ENCODE peak calls at places on chromosome 5, in eight cellular contexts. H, G, N, M, T, L, K and Z are unnamed samples.

GRCh38 chr5:179268399-179268952 is 76.8 kb downstream of the ADAMTS2 start:
- DNase-seq in H (no peak), G (no peak), N (no peak), M (no peak), T (no peak), L (no peak), K (peak; percentile 27), Z (no peak)

GRCh38 chr5:66960373-66961137 is 236.0 kb downstream of the CD180 start:
- DNase-seq in H (no peak), G (no peak), N (peak; percentile 22), M (no peak), T (peak; percentile 72), L (no peak), K (peak; percentile 23), Z (no peak)

GRCh38 chr5:138595396-138595795 is 20.2 kb upstream of the HSPA9 start:
- DNase-seq in H (no peak), G (no peak), N (no peak), M (peak; percentile 50), T (no peak), L (no peak), K (no peak), Z (no peak)

GRCh38 chr5:175840050-175840841 is 31.1 kb upstream of the CPLX2 start:
- DNase-seq in H (no peak), G (peak; percentile 12), N (peak; percentile 79), M (peak; percentile 44), T (peak; percentile 12), L (peak; percentile 45), K (peak; percentile 39), Z (peak; percentile 34)

GRCh38 chr5:112388010-112388553 is 31.0 kb downstream of the EPB41L4A start:
- DNase-seq in H (no peak), G (no peak), N (peak; percentile 14), M (no peak), T (no peak), L (no peak), K (no peak), Z (no peak)

GRCh38 chr5:150676578-150676977 is 15.5 kb downstream of the MYOZ3 start:
- DNase-seq in H (no peak), G (no peak), N (no peak), M (no peak), T (no peak), L (no peak), K (no peak), Z (no peak)

GRCh38 chr5:56516936-56517521 is 283.9 kb upstream of the ANKRD55 start:
- DNase-seq in H (no peak), G (peak; percentile 3), N (no peak), M (no peak), T (no peak), L (no peak), K (peak; percentile 67), Z (no peak)

GRCh38 chr5:3185488-3185887 is 410.1 kb upstream of the IRX1 start:
- DNase-seq in H (no peak), G (no peak), N (no peak), M (no peak), T (no peak), L (no peak), K (no peak), Z (no peak)

GRCh38 chr5:56525117-56525516 is 290.2 kb upstream of the MAP3K1 start:
- DNase-seq in H (no peak), G (no peak), N (no peak), M (no peak), T (peak; percentile 60), L (no peak), K (no peak), Z (peak; percentile 87)

GRCh38 chr5:96049398-96050272 is 88.0 kb upstream of the ELL2 start:
- DNase-seq in H (no peak), G (no peak), N (no peak), M (no peak), T (peak; percentile 90), L (no peak), K (no peak), Z (no peak)

GRCh38 chr5:136192015-136192525 is 892 bp downstream of the SMIM32 start:
- DNase-seq in H (no peak), G (no peak), N (peak; percentile 54), M (peak; percentile 33), T (peak; percentile 16), L (no peak), K (no peak), Z (no peak)
- TF ChIP-seq EZH2 in H (no peak), G (peak; percentile 96), N (peak; percentile 36), M (peak; percentile 98), T (no peak), L (no peak), K (no peak), Z (no peak)

GRCh38 chr5:136004436-136004835 is 24.4 kb upstream of the TGFBI start:
- DNase-seq in H (no peak), G (no peak), N (no peak), M (no peak), T (peak; percentile 83), L (no peak), K (no peak), Z (peak; percentile 25)

GRCh38 chr5:136006164-136006563 is 22.6 kb upstream of the TGFBI start:
- DNase-seq in H (no peak), G (no peak), N (no peak), M (no peak), T (peak; percentile 92), L (no peak), K (no peak), Z (no peak)

GRCh38 chr5:136007271-136007670 is 21.5 kb upstream of the TGFBI start:
- DNase-seq in H (no peak), G (peak; percentile 47), N (no peak), M (no peak), T (no peak), L (no peak), K (peak; percentile 62), Z (no peak)

GRCh38 chr5:136006767-136007251 is 22.0 kb upstream of the TGFBI start:
- DNase-seq in H (no peak), G (no peak), N (no peak), M (no peak), T (peak; percentile 99), L (no peak), K (no peak), Z (peak; percentile 85)

GRCh38 chr5:136005371-136005770 is 23.4 kb upstream of the TGFBI start:
- DNase-seq in H (no peak), G (no peak), N (no peak), M (no peak), T (peak; percentile 32), L (no peak), K (no peak), Z (no peak)
- H3K27ac ChIP-seq in H (no peak overlapping the region), G (no peak overlapping the region), N (no peak overlapping the region), M (no peak overlapping the region), T (peak overlapping the region; percentile 91), L (no peak overlapping the region), K (no peak overlapping the region), Z (no peak overlapping the region)

GRCh38 chr5:154482528-154483449 is 4.8 kb upstream of the HAND1 start:
- DNase-seq in H (no peak), G (no peak), N (peak; percentile 47), M (peak; percentile 23), T (no peak), L (no peak), K (no peak), Z (no peak)
- TF ChIP-seq EZH2 in H (no peak), G (peak; percentile 95), N (peak; percentile 98), M (peak; percentile 98), T (no peak), L (no peak), K (peak; percentile 14), Z (no peak)

GRCh38 chr5:32989815-32990214 is 278.7 kb downstream of the NPR3 start:
- DNase-seq in H (no peak), G (no peak), N (no peak), M (no peak), T (no peak), L (no peak), K (no peak), Z (no peak)

GRCh38 chr5:32996336-32996735 is 285.2 kb downstream of the NPR3 start:
- DNase-seq in H (no peak), G (no peak), N (no peak), M (no peak), T (no peak), L (no peak), K (no peak), Z (no peak)

GRCh38 chr5:32990593-32991415 is 279.7 kb downstream of the NPR3 start:
- DNase-seq in H (no peak), G (no peak), N (no peak), M (no peak), T (no peak), L (no peak), K (no peak), Z (no peak)

GRCh38 chr5:32991416-32991805 is 280.3 kb downstream of the NPR3 start:
- DNase-seq in H (no peak), G (no peak), N (no peak), M (no peak), T (no peak), L (no peak), K (no peak), Z (no peak)
- H3K27ac ChIP-seq in H (no peak overlapping the region), G (no peak overlapping the region), N (no peak overlapping the region), M (no peak overlapping the region), T (no peak overlapping the region), L (no peak overlapping the region), K (no peak overlapping the region), Z (no peak overlapping the region)

GRCh38 chr5:88675159-88675757 is 207.7 kb downstream of the MEF2C start:
- DNase-seq in H (peak; percentile 68), G (peak; percentile 68), N (no peak), M (no peak), T (peak; percentile 75), L (no peak), K (no peak), Z (no peak)
- TF ChIP-seq EZH2 in H (no peak), G (no peak), N (peak; percentile 81), M (peak; percentile 99), T (peak; percentile 55), L (no peak), K (peak; percentile 67), Z (no peak)

GRCh38 chr5:34915856-34916192 is 313 bp downstream of the BRIX1 start:
- DNase-seq in H (no peak), G (no peak), N (peak; percentile 19), M (no peak), T (peak; percentile 8), L (peak; percentile 51), K (no peak), Z (no peak)

GRCh38 chr5:34914671-34915138 is 599 bp downstream of the RAD1 start:
- DNase-seq in H (peak; percentile 43), G (peak; percentile 21), N (peak; percentile 46), M (no peak), T (peak; percentile 45), L (peak; percentile 49), K (no peak), Z (peak; percentile 24)

GRCh38 chr5:34918025-34918424 is 2.5 kb downstream of the BRIX1 start:
- DNase-seq in H (no peak), G (no peak), N (no peak), M (no peak), T (no peak), L (no peak), K (no peak), Z (no peak)

GRCh38 chr5:34915139-34915855 is at the start of the genes BRIX1 and RAD1:
- DNase-seq in H (peak; percentile 98), G (peak; percentile 99), N (peak; percentile 98), M (peak; percentile 97), T (peak; percentile 98), L (peak; percentile 85), K (peak; percentile 92), Z (peak; percentile 97)

DNA sequence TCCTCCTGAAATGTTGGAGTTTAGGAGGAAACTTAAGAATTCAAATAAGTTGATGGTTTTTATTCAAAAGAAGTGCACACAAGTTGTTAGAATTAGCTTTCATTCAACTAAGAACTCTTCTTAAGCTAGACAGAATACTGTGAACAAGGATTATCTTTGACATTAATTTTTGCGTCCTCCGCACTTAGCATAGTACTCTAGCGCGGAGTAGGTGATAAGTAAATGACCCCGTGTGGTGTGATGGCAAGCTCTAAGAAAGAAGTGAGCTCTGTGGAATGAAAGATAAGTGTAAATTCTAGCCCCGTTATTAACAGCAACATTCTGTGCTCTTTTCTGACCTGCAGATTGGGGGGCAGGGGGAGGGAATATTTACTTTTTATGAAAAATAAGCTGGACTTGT is 1.0 kb downstream of the BRIX1 start:
- DNase-seq in H (no peak), G (no peak), N (no peak), M (no peak), T (no peak), L (peak; percentile 34), K (no peak), Z (no peak)
- H3K27ac ChIP-seq in H (peak overlapping the region; percentile 76), G (peak overlapping the region; percentile 89), N (peak overlapping the region; percentile 90), M (no peak overlapping the region), T (peak overlapping the region; percentile 75), L (peak overlapping the region; percentile 95), K (peak overlapping the region; percentile 89), Z (no peak overlapping the region)